ENCODE peak calls at places on chromosomes 7 and 10, in five cellular contexts. T is Peyer's patch, V is mammary epithelial cell, N is prostate gland, F is T-cell. S is an unnamed sample.

GRCh38 chr7:108239501-108240225 is 109.5 kb upstream of the LAMB4 start:
- DNase-seq in T (no peak), V (no peak), N (no peak), F (no peak), S (no peak)

GRCh38 chr10:72261323-72262018 is 12.3 kb upstream of the DDIT4 start:
- DNase-seq in T (peak), V (peak), N (no peak), F (no peak), S (no peak)

GRCh38 chr7:28466885-28467284 is 54.6 kb downstream of the CREB5 start:
- DNase-seq in T (no peak), V (no peak), N (no peak), F (no peak), S (no peak)

GRCh38 chr7:24035653-24036414 is 248.2 kb upstream of the NPY start:
- DNase-seq in T (no peak), V (no peak), N (no peak), F (no peak), S (no peak)

GRCh38 chr7:47551550-47552121 is 30.3 kb downstream of the TNS3 start:
- DNase-seq in T (no peak), V (no peak), N (no peak), F (no peak), S (peak)

GRCh38 chr10:98259606-98260319 is 8.2 kb downstream of the LOXL4 start:
- DNase-seq in T (no peak), V (no peak), N (peak), F (no peak), S (no peak)

GRCh38 chr7:116113310-116113709 is 82.7 kb upstream of the TFEC start:
- DNase-seq in T (no peak), V (no peak), N (no peak), F (no peak), S (no peak)

GRCh38 chr10:79014796-79015195 is 54.0 kb upstream of the ZMIZ1 start:
- DNase-seq in T (no peak), V (no peak), N (no peak), F (no peak), S (no peak)

GRCh38 chr10:9175200-9175599 is 1120.7 kb downstream of the GATA3 start:
- DNase-seq in T (no peak), V (no peak), N (no peak), F (no peak), S (no peak)

GRCh38 chr10:97575101-97575668 is 2.6 kb downstream of the ANKRD2 start:
- DNase-seq in T (no peak), V (no peak), N (no peak), F (no peak), S (no peak)

GRCh38 chr10:118459642-118460193 is 117.6 kb upstream of the FAM204A start:
- DNase-seq in T (peak), V (peak), N (peak), F (peak), S (peak)

GRCh38 chr7:82594665-82595064 is 151.1 kb upstream of the CACNA2D1 start:
- DNase-seq in T (no peak), V (no peak), N (no peak), F (no peak), S (no peak)

GRCh38 chr10:5638494-5638893 is 27.9 kb downstream of the ASB13 start:
- DNase-seq in T (no peak), V (no peak), N (no peak), F (no peak), S (no peak)

GRCh38 chr7:103689262-103689661 is 243.3 kb upstream of the SLC26A5 start:
- DNase-seq in T (no peak), V (no peak), N (no peak), F (no peak), S (no peak)

GRCh38 chr10:71467569-71468362 is 71.0 kb downstream of the CDH23 start:
- DNase-seq in T (no peak), V (no peak), N (no peak), F (no peak), S (no peak)

GRCh38 chr7:50382455-50382854 is 67.7 kb downstream of the FIGNL1 start:
- DNase-seq in T (no peak), V (no peak), N (no peak), F (no peak), S (no peak)

GRCh38 chr7:72413290-72413689 is 1.2 kb upstream of the CALN1 start:
- DNase-seq in T (no peak), V (no peak), N (no peak), F (no peak), S (no peak)

GRCh38 chr10:114714281-114714741 is 56.2 kb upstream of the ABLIM1 start:
- DNase-seq in T (no peak), V (peak), N (peak), F (no peak), S (peak)

GRCh38 chr10:98371421-98371820 is 43.6 kb downstream of the PYROXD2 start:
- DNase-seq in T (no peak), V (no peak), N (no peak), F (no peak), S (no peak)

GRCh38 chr10:35089641-35090161 is 440 bp downstream of the CUL2 start:
- DNase-seq in T (peak), V (peak), N (no peak), F (no peak), S (no peak)